ENCODE peak calls at places on chromosomes 4 and X, in nine cellular contexts. Q is nucleus accumbens; V is EL; Z is GM23338; O is BJ; S is hippocampal formation; M is Right ventricle myocardium inferior; N is NCI-H510A treated with DMSO at 0.1 percent for 48 hours; R is activated T-helper 1 cell treated with anti-CD3 and anti-CD28 coated beads, Interleukin-2, amount 50 U/mL, for 16 hours. E is an unnamed sample.

GRCh38 chr4:119025916-119026661 is 109.5 kb upstream of the MYOZ2 start:
- DNase-seq in S (peak), Z (no peak), R (no peak), N (no peak), M (no peak), Q (no peak), V (peak), O (peak), E (no peak)

GRCh38 chrX:43963726-43964125 is 9.5 kb downstream of the NDP start:
- DNase-seq in R (no peak), Z (no peak), S (no peak), O (no peak), M (no peak), V (no peak), N (no peak), Q (no peak), E (no peak)

GRCh38 chrX:133417364-133417763 is 2.1 kb upstream of the GPC4 start:
- DNase-seq in V (no peak), O (no peak), S (no peak), N (no peak), Q (no peak), R (no peak), Z (peak), M (no peak), E (no peak)

GRCh38 chr4:152224872-152225420 is 310.9 kb downstream of the FBXW7 start:
- DNase-seq in S (no peak), O (no peak), N (no peak), R (no peak), M (no peak), Q (no peak), Z (no peak), V (no peak), E (no peak)

GRCh38 chrX:128051526-128051925 is 677 bp downstream of the ACTRT1 start:
- DNase-seq in Q (no peak), V (no peak), R (no peak), O (no peak), Z (no peak), N (no peak), M (no peak), S (no peak), E (no peak)

GRCh38 chrX:40272141-40272540 is 174.4 kb upstream of the BCOR start:
- DNase-seq in S (no peak), M (no peak), R (no peak), O (no peak), N (no peak), V (peak), Z (no peak), Q (no peak), E (no peak)

GRCh38 chrX:8673211-8673610 is 58.7 kb downstream of the ANOS1 start:
- DNase-seq in N (no peak), O (no peak), R (no peak), Q (no peak), S (no peak), Z (no peak), M (no peak), V (no peak), E (no peak)

GRCh38 chrX:71859637-71860036 is 51.0 kb upstream of the NHSL2 start:
- DNase-seq in O (no peak), Q (peak), Z (peak), V (peak), S (peak), M (no peak), N (peak), R (no peak), E (peak)

GRCh38 chr4:6845574-6845973 is 63.0 kb downstream of the KIAA0232 start:
- DNase-seq in S (no peak), R (no peak), V (no peak), N (no peak), M (no peak), O (no peak), Z (no peak), Q (no peak), E (no peak)

GRCh38 chr4:147014946-147015345 is 69.3 kb upstream of the TTC29 start:
- DNase-seq in Q (no peak), V (no peak), R (no peak), O (no peak), Z (no peak), S (no peak), M (no peak), N (no peak), E (no peak)

GRCh38 chr4:114132830-114133229 is 153.4 kb upstream of the ARSJ start:
- DNase-seq in Q (no peak), M (no peak), O (no peak), S (no peak), V (no peak), Z (peak), N (no peak), R (no peak), E (peak)

GRCh38 chrX:101682723-101683122 is 23.1 kb upstream of the ARMCX2 start:
- DNase-seq in S (no peak), N (no peak), V (peak), M (no peak), Z (no peak), Q (no peak), O (no peak), R (no peak), E (no peak)

GRCh38 chr4:5199142-5199541 is 147.9 kb downstream of the STK32B start:
- DNase-seq in S (no peak), M (no peak), Q (no peak), Z (peak), N (no peak), V (no peak), R (no peak), O (no peak), E (no peak)

GRCh38 chr4:3484057-3484973 is 21.2 kb downstream of the DOK7 start:
- DNase-seq in S (no peak), M (peak), R (no peak), O (no peak), V (no peak), Q (no peak), N (peak), Z (no peak), E (no peak)

GRCh38 chr4:47210828-47211227 is 179.5 kb downstream of the GABRB1 start:
- DNase-seq in V (no peak), M (no peak), O (no peak), Q (no peak), N (no peak), S (no peak), R (no peak), Z (no peak), E (no peak)

GRCh38 chr4:98448923-98449322 is 187.7 kb downstream of the RAP1GDS1 start:
- DNase-seq in Q (no peak), V (no peak), O (no peak), N (peak), R (no peak), S (no peak), Z (no peak), M (no peak), E (peak)